ENCODE peak calls at places on chromosomes 1 and 21, in nine cellular contexts. P is GM23248, K is fibroblast of lung, J is H9, W is mammary epithelial cell, O is endothelial cell of umbilical vein, A is K562, H is MM.1S, C is mesendoderm. Z is an unnamed sample.
A peak's percentile ranks its signal among the peaks of the same experiment; 100 is the strongest.

GRCh38 chr21:34743831-34744230 is 75.0 kb downstream of the CLIC6 start:
- DNase-seq in P (peak; percentile 99), K (peak; percentile 84), J (no peak), W (peak; percentile 94), O (no peak), A (no peak), H (no peak), C (no peak), Z (no peak)

GRCh38 chr1:57307382-57307781 is 116.5 kb downstream of the DAB1 start:
- DNase-seq in P (no peak), K (no peak), J (peak; percentile 96), W (peak; percentile 2), O (no peak), A (peak; percentile 74), H (peak; percentile 98), C (peak; percentile 94), Z (no peak)

GRCh38 chr1:158180741-158181576 is at the start of gene CD1D:
- DNase-seq in P (peak; percentile 32), K (peak; percentile 1), J (peak; percentile 64), W (peak; percentile 27), O (no peak), A (no peak), H (no peak), C (peak; percentile 64), Z (peak; percentile 77)

GRCh38 chr1:211017066-211017691 is 116.8 kb downstream of the KCNH1 start:
- DNase-seq in P (no peak), K (peak; percentile 24), J (no peak), W (no peak), O (no peak), A (no peak), H (no peak), C (peak; percentile 31), Z (no peak)

GRCh38 chr1:53557830-53558784 is 98.9 kb downstream of the DMRTB1 start:
- DNase-seq in P (no peak), K (no peak), J (peak; percentile 22), W (no peak), O (no peak), A (no peak), H (no peak), C (no peak), Z (no peak)

GRCh38 chr21:43575466-43575841 is 83.8 kb downstream of the HSF2BP start:
- DNase-seq in P (no peak), K (no peak), J (no peak), W (no peak), O (no peak), A (no peak), H (no peak), C (no peak), Z (no peak)

GRCh38 chr1:19799233-19799876 is 361 bp downstream of the TMCO4 start:
- DNase-seq in P (peak; percentile 79), K (peak; percentile 41), J (no peak), W (peak; percentile 9), O (peak; percentile 28), A (peak; percentile 85), H (peak; percentile 62), C (no peak), Z (peak; percentile 38)

GRCh38 chr1:11414921-11415538 is 63.9 kb upstream of the DISP3 start:
- DNase-seq in P (no peak), K (no peak), J (no peak), W (no peak), O (no peak), A (no peak), H (no peak), C (no peak), Z (no peak)

GRCh38 chr21:32516729-32517649 is 68.3 kb downstream of the TCP10L start:
- DNase-seq in P (peak; percentile 98), K (peak; percentile 97), J (no peak), W (peak; percentile 41), O (peak; percentile 94), A (peak; percentile 37), H (no peak), C (peak; percentile 47), Z (no peak)

GRCh38 chr1:76038306-76039004 is 36.1 kb upstream of the ST6GALNAC3 start:
- DNase-seq in P (no peak), K (peak; percentile 76), J (no peak), W (no peak), O (no peak), A (no peak), H (no peak), C (peak; percentile 86), Z (no peak)

GRCh38 chr1:229538945-229539344 is 19.6 kb downstream of the ABCB10 start:
- DNase-seq in P (no peak), K (no peak), J (no peak), W (peak; percentile 77), O (no peak), A (no peak), H (no peak), C (no peak), Z (no peak)

GRCh38 chr1:167482184-167482583 is 36.1 kb downstream of the CD247 start:
- DNase-seq in P (no peak), K (no peak), J (no peak), W (no peak), O (no peak), A (no peak), H (no peak), C (no peak), Z (no peak)

GRCh38 chr1:173112129-173112528 is 61.4 kb upstream of the TNFSF18 start:
- DNase-seq in P (peak; percentile 42), K (no peak), J (no peak), W (peak; percentile 62), O (peak; percentile 76), A (no peak), H (peak; percentile 21), C (no peak), Z (no peak)

GRCh38 chr1:24957808-24958752 is 28.0 kb upstream of the RUNX3 start:
- DNase-seq in P (no peak), K (no peak), J (no peak), W (no peak), O (no peak), A (no peak), H (no peak), C (no peak), Z (no peak)

GRCh38 chr21:41808094-41808493 is 41.2 kb upstream of the RIPK4 start:
- DNase-seq in P (no peak), K (no peak), J (no peak), W (no peak), O (no peak), A (no peak), H (no peak), C (no peak), Z (no peak)

GRCh38 chr1:202589190-202589680 is 121.0 kb downstream of the SYT2 start:
- DNase-seq in P (peak; percentile 98), K (peak; percentile 100), J (peak; percentile 59), W (peak; percentile 97), O (peak; percentile 91), A (no peak), H (no peak), C (peak; percentile 100), Z (no peak)

GRCh38 chr1:59150537-59151386 is 146.1 kb upstream of the FGGY start:
- DNase-seq in P (peak; percentile 99), K (peak; percentile 100), J (no peak), W (peak; percentile 92), O (peak; percentile 89), A (no peak), H (peak; percentile 71), C (peak; percentile 65), Z (no peak)

GRCh38 chr1:3712573-3713535 is 39.4 kb upstream of the CCDC27 start:
- DNase-seq in P (no peak), K (no peak), J (no peak), W (no peak), O (no peak), A (no peak), H (no peak), C (no peak), Z (no peak)

GRCh38 chr1:78255378-78255777 is 209.6 kb downstream of the GIPC2 start:
- DNase-seq in P (peak; percentile 63), K (peak; percentile 38), J (no peak), W (no peak), O (no peak), A (no peak), H (no peak), C (no peak), Z (no peak)
- H3K9ac ChIP-seq in P (no peak overlapping the region), K (no peak overlapping the region), J (no peak overlapping the region), W (no peak overlapping the region), O (no peak overlapping the region), A (no peak overlapping the region), H (no peak overlapping the region), C (no peak overlapping the region), Z (no peak overlapping the region)

GRCh38 chr21:17793271-17793670 is 25.9 kb downstream of the C21orf91 start:
- DNase-seq in P (no peak), K (no peak), J (no peak), W (no peak), O (no peak), A (no peak), H (no peak), C (no peak), Z (no peak)
- H3K9ac ChIP-seq in P (no peak overlapping the region), K (no peak overlapping the region), J (no peak overlapping the region), W (no peak overlapping the region), O (no peak overlapping the region), A (no peak overlapping the region), H (no peak overlapping the region), C (no peak overlapping the region), Z (no peak overlapping the region)

GRCh38 chr21:45971487-45972352 is 9.8 kb upstream of the COL6A1 start:
- DNase-seq in P (peak; percentile 96), K (peak; percentile 56), J (no peak), W (no peak), O (no peak), A (no peak), H (no peak), C (peak; percentile 37), Z (no peak)
- H3K9ac ChIP-seq in P (peak overlapping the region; percentile 79), K (peak overlapping the region; percentile 83), J (no peak overlapping the region), W (no peak overlapping the region), O (no peak overlapping the region), A (no peak overlapping the region), H (no peak overlapping the region), C (peak overlapping the region; percentile 98), Z (no peak overlapping the region)

GRCh38 chr1:45929257-45929687 is 125.9 kb downstream of the MAST2 start:
- DNase-seq in P (peak; percentile 70), K (peak; percentile 95), J (peak; percentile 61), W (peak; percentile 27), O (peak; percentile 65), A (no peak), H (no peak), C (peak; percentile 99), Z (peak; percentile 20)
- H3K9ac ChIP-seq in P (peak overlapping the region; percentile 32), K (no peak overlapping the region), J (no peak overlapping the region), W (no peak overlapping the region), O (peak overlapping the region; percentile 3), A (peak overlapping the region; percentile 2), H (no peak overlapping the region), C (peak overlapping the region; percentile 24), Z (no peak overlapping the region)

GRCh38 chr1:31159869-31160611 is 79.6 kb downstream of the NKAIN1 start:
- DNase-seq in P (no peak), K (no peak), J (no peak), W (no peak), O (no peak), A (peak; percentile 57), H (no peak), C (no peak), Z (no peak)
- H3K9ac ChIP-seq in P (no peak overlapping the region), K (no peak overlapping the region), J (no peak overlapping the region), W (no peak overlapping the region), O (no peak overlapping the region), A (peak overlapping the region; percentile 14), H (no peak overlapping the region), C (no peak overlapping the region), Z (no peak overlapping the region)

Z was measured in neural progenitor cell.